ENCODE peak calls at places on chromosome 11, in four cellular contexts. One of them, this sample, is unnamed.
A peak's percentile ranks its signal among the peaks of the same experiment; 100 is the strongest.

GRCh38 chr11:15826826-15827225 is 529.5 kb downstream of the SOX6 start:
- DNase-seq in smooth muscle cell of the brain vasculature: no peak
- DNase-seq in stimulated activated CD8-positive, alpha-beta memory T cell treated with anti-CD3 and anti-CD28 coated beads, Interleukin-7, amount 100 ng/mL, for 24 hours: no peak
- DNase-seq in cardiac fibroblast: peak; percentile 33
- DNase-seq in this sample: no peak

GRCh38 chr11:18011633-18012313 is 1.1 kb downstream of the SERGEF start:
- DNase-seq in smooth muscle cell of the brain vasculature: no peak
- DNase-seq in stimulated activated CD8-positive, alpha-beta memory T cell treated with anti-CD3 and anti-CD28 coated beads, Interleukin-7, amount 100 ng/mL, for 24 hours: no peak
- DNase-seq in cardiac fibroblast: peak; percentile 9
- DNase-seq in this sample: no peak

GRCh38 chr11:84714316-84714780 is 912.8 kb downstream of the DLG2 start:
- DNase-seq in smooth muscle cell of the brain vasculature: no peak
- DNase-seq in stimulated activated CD8-positive, alpha-beta memory T cell treated with anti-CD3 and anti-CD28 coated beads, Interleukin-7, amount 100 ng/mL, for 24 hours: no peak
- DNase-seq in cardiac fibroblast: peak; percentile 35
- DNase-seq in this sample: no peak

GRCh38 chr11:45215098-45215497 is 68.7 kb downstream of the PRDM11 start:
- DNase-seq in smooth muscle cell of the brain vasculature: no peak
- DNase-seq in stimulated activated CD8-positive, alpha-beta memory T cell treated with anti-CD3 and anti-CD28 coated beads, Interleukin-7, amount 100 ng/mL, for 24 hours: no peak
- DNase-seq in cardiac fibroblast: no peak
- DNase-seq in this sample: no peak

GRCh38 chr11:45145421-45146071 is 893 bp upstream of the PRDM11 start:
- DNase-seq in smooth muscle cell of the brain vasculature: no peak
- DNase-seq in stimulated activated CD8-positive, alpha-beta memory T cell treated with anti-CD3 and anti-CD28 coated beads, Interleukin-7, amount 100 ng/mL, for 24 hours: no peak
- DNase-seq in cardiac fibroblast: peak; percentile 46
- DNase-seq in this sample: no peak

GRCh38 chr11:77589521-77590193 is at the start of gene AQP11:
- DNase-seq in smooth muscle cell of the brain vasculature: peak; percentile 66
- DNase-seq in stimulated activated CD8-positive, alpha-beta memory T cell treated with anti-CD3 and anti-CD28 coated beads, Interleukin-7, amount 100 ng/mL, for 24 hours: peak; percentile 30
- DNase-seq in cardiac fibroblast: peak; percentile 76
- DNase-seq in this sample: peak; percentile 41

GRCh38 chr11:130513132-130513531 is 64.7 kb downstream of the ADAMTS15 start:
- DNase-seq in smooth muscle cell of the brain vasculature: no peak
- DNase-seq in stimulated activated CD8-positive, alpha-beta memory T cell treated with anti-CD3 and anti-CD28 coated beads, Interleukin-7, amount 100 ng/mL, for 24 hours: no peak
- DNase-seq in cardiac fibroblast: no peak
- DNase-seq in this sample: no peak

GRCh38 chr11:76624515-76625379 is 45.8 kb downstream of the LRRC32 start:
- DNase-seq in smooth muscle cell of the brain vasculature: no peak
- DNase-seq in stimulated activated CD8-positive, alpha-beta memory T cell treated with anti-CD3 and anti-CD28 coated beads, Interleukin-7, amount 100 ng/mL, for 24 hours: no peak
- DNase-seq in cardiac fibroblast: no peak
- DNase-seq in this sample: no peak

GRCh38 chr11:10514210-10514609 is 26.8 kb downstream of the RNF141 start:
- DNase-seq in smooth muscle cell of the brain vasculature: no peak
- DNase-seq in stimulated activated CD8-positive, alpha-beta memory T cell treated with anti-CD3 and anti-CD28 coated beads, Interleukin-7, amount 100 ng/mL, for 24 hours: no peak
- DNase-seq in cardiac fibroblast: peak; percentile 54
- DNase-seq in this sample: no peak